ENCODE peak calls at places on chromosomes 11 and 22, in six cellular contexts. O is adrenal gland; I is Peyer's patch; K is psoas muscle; C is CD4-positive, alpha-beta T cell; G is fibroblast of lung. M is an unnamed sample.

GRCh38 chr11:61256710-61257482 is 15.9 kb downstream of the PGA5 start:
- DNase-seq in O (no peak), I (no peak), K (no peak), C (no peak), G (no peak), M (no peak)

GRCh38 chr11:1487851-1488574 is 1.4 kb upstream of the MOB2 start:
- DNase-seq in O (no peak), I (no peak), K (no peak), C (no peak), G (no peak), M (peak; percentile 57)

GRCh38 chr11:79412761-79413160 is 28.1 kb downstream of the TENM4 start:
- DNase-seq in O (peak; percentile 15), I (no peak), K (no peak), C (no peak), G (no peak), M (no peak)

GRCh38 chr11:20125927-20126326 is 34.3 kb downstream of the DBX1 start:
- DNase-seq in O (no peak), I (no peak), K (no peak), C (no peak), G (peak; percentile 37), M (no peak)

GRCh38 chr22:43152355-43153071 is 1.2 kb downstream of the TSPO start:
- DNase-seq in O (peak; percentile 84), I (peak; percentile 65), K (peak; percentile 75), C (peak; percentile 45), G (peak; percentile 51), M (peak; percentile 92)

GRCh38 chr11:16252373-16252772 is 104.0 kb downstream of the SOX6 start:
- DNase-seq in O (no peak), I (no peak), K (no peak), C (no peak), G (peak; percentile 2), M (no peak)

GRCh38 chr11:49208006-49208721 is at the start of gene FOLH1:
- DNase-seq in O (peak; percentile 14), I (no peak), K (peak; percentile 28), C (no peak), G (peak; percentile 49), M (peak; percentile 71)

GRCh38 chr11:77191823-77192495 is 63.9 kb downstream of the MYO7A start:
- DNase-seq in O (no peak), I (peak; percentile 21), K (no peak), C (peak; percentile 16), G (peak; percentile 26), M (peak; percentile 86)

GRCh38 chr11:62018978-62019664 is 51.7 kb upstream of the FTH1 start:
- DNase-seq in O (no peak), I (no peak), K (no peak), C (no peak), G (no peak), M (peak; percentile 17)

GRCh38 chr22:42955842-42956241 is 59.1 kb downstream of the PACSIN2 start:
- DNase-seq in O (no peak), I (no peak), K (no peak), C (no peak), G (no peak), M (no peak)

GRCh38 chr22:43881091-43882061 is 10.4 kb downstream of the PNPLA5 start:
- DNase-seq in O (no peak), I (no peak), K (no peak), C (no peak), G (no peak), M (peak; percentile 60)

GRCh38 chr11:19905280-19905853 is 192.7 kb downstream of the NAV2 start:
- DNase-seq in O (peak; percentile 6), I (no peak), K (no peak), C (no peak), G (peak; percentile 70), M (no peak)

GRCh38 chr11:122453586-122453985 is 201.9 kb upstream of the UBASH3B start:
- DNase-seq in O (no peak), I (no peak), K (no peak), C (no peak), G (peak; percentile 4), M (no peak)

GRCh38 chr11:104897891-104898684 is at the start of gene CASP12:
- DNase-seq in O (no peak), I (no peak), K (no peak), C (no peak), G (peak; percentile 38), M (no peak)

GRCh38 chr11:82038151-82038550 is 695.5 kb downstream of the FAM181B start:
- DNase-seq in O (peak; percentile 4), I (no peak), K (no peak), C (no peak), G (no peak), M (no peak)

GRCh38 chr11:61429691-61430582 is at the start of the genes CPSF7 and SDHAF2:
- DNase-seq in O (peak; percentile 97), I (peak; percentile 96), K (peak; percentile 98), C (peak; percentile 94), G (peak; percentile 94), M (peak; percentile 99)

GRCh38 chr22:37659897-37660708 is 1.6 kb downstream of the PDXP start:
- DNase-seq in O (no peak), I (no peak), K (no peak), C (no peak), G (no peak), M (no peak)

GRCh38 chr11:76955459-76956114 is 78.6 kb upstream of the B3GNT6 start:
- DNase-seq in O (no peak), I (no peak), K (no peak), C (no peak), G (no peak), M (no peak)

GRCh38 chr11:108160970-108161566 is 39.7 kb downstream of the ACAT1 start:
- DNase-seq in O (no peak), I (peak; percentile 43), K (no peak), C (no peak), G (no peak), M (no peak)

GRCh38 chr11:59187587-59187986 is 15.7 kb downstream of the DTX4 start:
- DNase-seq in O (peak; percentile 48), I (no peak), K (peak; percentile 71), C (no peak), G (peak; percentile 81), M (peak; percentile 76)

GRCh38 chr22:48227341-48228018 is 1465.0 kb downstream of the TBC1D22A start:
- DNase-seq in O (no peak), I (no peak), K (no peak), C (no peak), G (no peak), M (no peak)

GRCh38 chr22:35517207-35517606 is 23.4 kb upstream of the RASD2 start:
- DNase-seq in O (no peak), I (no peak), K (no peak), C (no peak), G (no peak), M (no peak)

GRCh38 chr11:95121687-95122086 is 32.0 kb downstream of the ENDOD1 start:
- DNase-seq in O (no peak), I (no peak), K (no peak), C (no peak), G (no peak), M (no peak)

GRCh38 chr11:5712507-5712906 is 22.9 kb downstream of the TRIM22 start:
- DNase-seq in O (no peak), I (no peak), K (no peak), C (no peak), G (peak; percentile 21), M (no peak)

GRCh38 chr11:103906291-103906850 is 130.1 kb upstream of the DDI1 start:
- DNase-seq in O (no peak), I (no peak), K (no peak), C (no peak), G (no peak), M (no peak)

GRCh38 chr11:61923166-61924015 is 6.0 kb upstream of the RAB3IL1 start:
- DNase-seq in O (peak; percentile 93), I (no peak), K (peak; percentile 70), C (no peak), G (peak; percentile 73), M (no peak)

GRCh38 chr11:60899021-60899936 is 7.1 kb downstream of the PRPF19 start:
- DNase-seq in O (peak; percentile 54), I (no peak), K (no peak), C (no peak), G (peak; percentile 76), M (no peak)

GRCh38 chr11:65887026-65887722 is 1.1 kb downstream of the FIBP start:
- DNase-seq in O (no peak), I (no peak), K (no peak), C (no peak), G (no peak), M (peak; percentile 65)

DNA sequence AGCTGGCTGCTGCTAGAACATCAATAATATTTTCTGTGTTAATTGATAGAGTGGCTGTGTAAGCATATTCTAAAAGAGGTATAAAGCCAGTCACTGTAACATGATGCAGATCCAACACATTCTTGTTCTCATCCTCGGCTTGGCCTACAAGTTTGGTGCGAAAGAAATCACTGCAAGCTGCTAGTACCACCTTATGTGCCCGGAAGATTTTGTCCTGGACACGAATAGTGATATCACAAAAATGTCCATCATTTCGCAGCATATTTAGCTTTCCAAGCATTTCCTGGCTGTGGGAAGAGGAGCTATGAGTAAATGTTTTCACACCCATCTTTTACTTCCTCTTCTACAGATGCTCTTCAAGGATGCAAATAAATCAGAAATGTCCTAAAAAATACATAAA is 53.2 kb downstream of the ZBTB44 start:
- DNase-seq in O (no peak), I (no peak), K (no peak), C (no peak), G (no peak), M (no peak)
- TF ChIP-seq CTCF in O (no peak), I (no peak), K (no peak), C (no peak), G (no peak), M (no peak)

GRCh38 chr11:100445231-100445735 is 241.8 kb upstream of the ARHGAP42 start:
- DNase-seq in O (peak; percentile 20), I (no peak), K (no peak), C (no peak), G (no peak), M (no peak)

GRCh38 chr11:100438366-100438765 is 248.7 kb upstream of the ARHGAP42 start:
- DNase-seq in O (no peak), I (no peak), K (no peak), C (no peak), G (no peak), M (no peak)

GRCh38 chr11:100442017-100442416 is 245.1 kb upstream of the ARHGAP42 start:
- DNase-seq in O (no peak), I (no peak), K (no peak), C (no peak), G (no peak), M (no peak)
- H3K27me3 ChIP-seq in O (no peaks in the 10 kb centered on the region), I (no peaks in the 10 kb centered on the region), K (no peaks in the 10 kb centered on the region), C (no peaks in the 10 kb centered on the region), G (no peaks in the 10 kb centered on the region), M (no peaks in the 10 kb centered on the region)

GRCh38 chr22:20384171-20384570 is 9.8 kb upstream of the ZNF74 start:
- DNase-seq in O (no peak), I (no peak), K (no peak), C (no peak), G (no peak), M (no peak)
- TF ChIP-seq CTCF in O (no peak), I (no peak), K (no peak), C (no peak), G (no peak), M (no peak)

DNA sequence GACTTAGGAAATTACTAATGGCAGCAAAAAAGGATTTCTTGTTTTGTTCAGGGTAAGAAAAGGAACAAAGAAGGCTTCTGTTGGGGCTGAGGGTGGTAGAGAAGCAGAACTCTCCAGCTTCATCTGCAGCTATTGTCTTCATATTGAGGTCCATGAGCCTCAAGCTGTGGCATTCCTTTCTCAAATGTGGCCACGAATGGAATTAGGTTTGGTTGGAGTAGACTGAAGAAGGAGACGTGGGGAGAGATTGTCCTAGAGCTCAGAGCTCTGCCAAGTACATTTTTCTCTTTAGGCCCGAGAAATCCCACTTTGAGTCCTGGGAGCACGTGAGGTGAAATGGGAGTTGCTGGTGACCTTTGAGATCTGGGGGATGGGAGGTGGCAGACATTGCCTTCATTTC is 25.8 kb upstream of the MYOD1 start:
- DNase-seq in O (no peak), I (no peak), K (no peak), C (no peak), G (no peak), M (no peak)
- H3K27me3 ChIP-seq in O (peaks cover 28% of the 10 kb centered on the region), I (no peaks in the 10 kb centered on the region), K (no peaks in the 10 kb centered on the region), C (peaks cover 56% of the 10 kb centered on the region), G (peaks cover 31% of the 10 kb centered on the region), M (peaks cover 55% of the 10 kb centered on the region)

M was measured in upper lobe of right lung.